ENCODE peak calls at places on chromosome 2, in five cellular contexts. One of them, this sample, is unnamed.
A peak's percentile ranks its signal among the peaks of the same experiment; 100 is the strongest.

GRCh38 chr2:149715005-149715592 is 127.5 kb upstream of the MMADHC start:
- DNase-seq in fibroblast of pulmonary artery: peak; percentile 78
- DNase-seq in bronchial epithelial cell: peak; percentile 44
- DNase-seq in sigmoid colon: no peak
- DNase-seq in GM13977: no peak
- DNase-seq in this sample: peak; percentile 63

GRCh38 chr2:240300261-240300821 is 135.1 kb upstream of the GPC1 start:
- DNase-seq in sigmoid colon: no peak
- DNase-seq in GM13977: no peak
- DNase-seq in bronchial epithelial cell: no peak
- DNase-seq in fibroblast of pulmonary artery: no peak
- DNase-seq in this sample: no peak

GRCh38 chr2:26591619-26592505 is 49.3 kb downstream of the CIB4 start:
- DNase-seq in fibroblast of pulmonary artery: no peak
- DNase-seq in sigmoid colon: peak; percentile 45
- DNase-seq in bronchial epithelial cell: no peak
- DNase-seq in GM13977: no peak
- DNase-seq in this sample: no peak

GRCh38 chr2:20110383-20110782 is 59.0 kb upstream of the LAPTM4A start:
- DNase-seq in GM13977: no peak
- DNase-seq in bronchial epithelial cell: no peak
- DNase-seq in sigmoid colon: no peak
- DNase-seq in fibroblast of pulmonary artery: no peak
- DNase-seq in this sample: no peak

GRCh38 chr2:20198001-20198400 is 26.9 kb downstream of the SDC1 start:
- DNase-seq in sigmoid colon: no peak
- DNase-seq in bronchial epithelial cell: peak; percentile 45
- DNase-seq in fibroblast of pulmonary artery: no peak
- DNase-seq in GM13977: no peak
- DNase-seq in this sample: peak; percentile 15

GRCh38 chr2:164785447-164785846 is 56.2 kb downstream of the COBLL1 start:
- DNase-seq in bronchial epithelial cell: peak; percentile 12
- DNase-seq in sigmoid colon: no peak
- DNase-seq in GM13977: no peak
- DNase-seq in fibroblast of pulmonary artery: peak; percentile 76
- DNase-seq in this sample: no peak

GRCh38 chr2:196821195-196821594 is 12.0 kb upstream of the C2orf66 start:
- DNase-seq in GM13977: no peak
- DNase-seq in bronchial epithelial cell: no peak
- DNase-seq in fibroblast of pulmonary artery: peak; percentile 64
- DNase-seq in sigmoid colon: no peak
- DNase-seq in this sample: peak; percentile 32

GRCh38 chr2:217290467-217290866 is 430.6 kb upstream of the TNP1 start:
- DNase-seq in bronchial epithelial cell: no peak
- DNase-seq in sigmoid colon: no peak
- DNase-seq in GM13977: no peak
- DNase-seq in fibroblast of pulmonary artery: no peak
- DNase-seq in this sample: no peak

GRCh38 chr2:201257941-201258665 is 2.2 kb upstream of the CASP8 start:
- DNase-seq in fibroblast of pulmonary artery: peak; percentile 94
- DNase-seq in bronchial epithelial cell: peak; percentile 90
- DNase-seq in sigmoid colon: peak; percentile 79
- DNase-seq in GM13977: peak; percentile 60
- DNase-seq in this sample: peak; percentile 98

GRCh38 chr2:232926448-232927040 is 56.5 kb downstream of the SNORC start:
- DNase-seq in GM13977: peak; percentile 40
- DNase-seq in fibroblast of pulmonary artery: no peak
- DNase-seq in bronchial epithelial cell: no peak
- DNase-seq in sigmoid colon: no peak
- DNase-seq in this sample: no peak

GRCh38 chr2:190468814-190469569 is 60.8 kb downstream of the MFSD6 start:
- DNase-seq in sigmoid colon: peak; percentile 92
- DNase-seq in bronchial epithelial cell: peak; percentile 92
- DNase-seq in fibroblast of pulmonary artery: peak; percentile 98
- DNase-seq in GM13977: peak; percentile 21
- DNase-seq in this sample: peak; percentile 95

GRCh38 chr2:240812721-240813120 is 7.3 kb downstream of the KIF1A start:
- DNase-seq in fibroblast of pulmonary artery: no peak
- DNase-seq in bronchial epithelial cell: no peak
- DNase-seq in GM13977: no peak
- DNase-seq in sigmoid colon: no peak
- DNase-seq in this sample: no peak

GRCh38 chr2:236576053-236576452 is 6.4 kb downstream of the ACKR3 start:
- DNase-seq in bronchial epithelial cell: peak; percentile 26
- DNase-seq in GM13977: no peak
- DNase-seq in sigmoid colon: peak; percentile 61
- DNase-seq in fibroblast of pulmonary artery: no peak
- DNase-seq in this sample: no peak

GRCh38 chr2:216155954-216156353 is 46.8 kb downstream of the XRCC5 start:
- DNase-seq in fibroblast of pulmonary artery: no peak
- DNase-seq in bronchial epithelial cell: no peak
- DNase-seq in GM13977: no peak
- DNase-seq in sigmoid colon: no peak
- DNase-seq in this sample: no peak

GRCh38 chr2:216149741-216150140 is 40.6 kb downstream of the XRCC5 start:
- DNase-seq in GM13977: no peak
- DNase-seq in sigmoid colon: no peak
- DNase-seq in bronchial epithelial cell: peak; percentile 70
- DNase-seq in fibroblast of pulmonary artery: peak; percentile 49
- DNase-seq in this sample: no peak

GRCh38 chr2:216148983-216149382 is 39.8 kb downstream of the XRCC5 start:
- DNase-seq in fibroblast of pulmonary artery: no peak
- DNase-seq in sigmoid colon: no peak
- DNase-seq in GM13977: no peak
- DNase-seq in bronchial epithelial cell: no peak
- DNase-seq in this sample: no peak

GRCh38 chr2:216147172-216148131 is 38.3 kb downstream of the XRCC5 start:
- DNase-seq in bronchial epithelial cell: peak; percentile 23
- DNase-seq in sigmoid colon: no peak
- DNase-seq in fibroblast of pulmonary artery: no peak
- DNase-seq in GM13977: no peak
- DNase-seq in this sample: no peak

GRCh38 chr2:216151313-216152030 is 42.3 kb downstream of the XRCC5 start:
- DNase-seq in sigmoid colon: no peak
- DNase-seq in GM13977: no peak
- DNase-seq in bronchial epithelial cell: peak; percentile 7
- DNase-seq in fibroblast of pulmonary artery: peak; percentile 36
- DNase-seq in this sample: no peak
- TF ChIP-seq CTCF in sigmoid colon: no peak
- TF ChIP-seq CTCF in GM13977: no peak
- TF ChIP-seq CTCF in bronchial epithelial cell: no peak
- TF ChIP-seq CTCF in fibroblast of pulmonary artery: peak; percentile 20
- TF ChIP-seq CTCF in this sample: no peak

GRCh38 chr2:203238711-203239526 is at the start of gene CYP20A1:
- DNase-seq in sigmoid colon: peak; percentile 98
- DNase-seq in GM13977: peak; percentile 93
- DNase-seq in bronchial epithelial cell: peak; percentile 87
- DNase-seq in fibroblast of pulmonary artery: peak; percentile 97
- DNase-seq in this sample: peak; percentile 90
- TF ChIP-seq CTCF in sigmoid colon: peak; percentile 40
- TF ChIP-seq CTCF in GM13977: peak; percentile 39
- TF ChIP-seq CTCF in bronchial epithelial cell: peak; percentile 47
- TF ChIP-seq CTCF in fibroblast of pulmonary artery: peak; percentile 39
- TF ChIP-seq CTCF in this sample: no peak

DNA sequence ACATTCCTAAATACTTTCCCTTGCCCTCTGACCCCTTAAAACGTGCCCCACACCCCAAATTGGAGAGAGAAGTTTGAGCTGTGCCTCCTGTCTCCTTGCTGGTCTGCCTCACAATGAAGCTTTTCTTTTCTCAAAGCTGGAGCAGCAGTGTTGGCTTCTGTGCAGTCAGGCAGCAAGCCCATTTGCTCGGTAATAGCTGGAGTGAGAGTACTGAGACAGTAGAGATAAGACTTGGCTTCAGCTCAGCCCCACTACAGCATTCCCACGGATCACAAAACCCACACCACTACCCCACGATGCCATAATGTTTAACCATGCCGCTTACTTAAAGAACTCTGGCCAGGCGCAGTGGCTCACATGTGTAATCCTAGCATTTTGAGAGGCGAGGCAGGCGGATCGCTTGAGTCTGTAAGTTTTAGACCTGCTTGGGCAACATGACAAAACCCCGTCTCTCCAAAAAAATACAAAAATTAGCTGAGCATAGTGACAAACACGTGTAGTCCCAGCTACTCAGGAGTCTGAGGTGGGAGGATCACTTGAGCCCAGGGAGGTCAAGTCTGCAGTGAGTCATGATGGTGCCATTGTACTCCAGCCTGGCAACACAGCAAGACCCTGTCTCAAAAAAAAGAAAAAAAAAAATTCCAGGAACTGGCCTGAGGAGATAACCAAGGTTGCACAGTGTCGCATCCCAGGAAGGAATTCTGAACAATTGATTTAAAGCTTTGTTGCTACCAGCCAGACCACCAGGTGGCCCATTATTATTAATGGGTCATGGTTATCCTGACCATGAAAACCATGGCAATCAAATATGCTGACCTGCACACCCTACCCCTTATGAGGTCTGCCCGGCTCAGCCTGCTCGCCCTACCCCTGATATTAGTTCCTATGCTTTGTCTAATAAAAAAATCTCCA is 73.3 kb downstream of the NCAPH start:
- DNase-seq in GM13977: no peak
- DNase-seq in bronchial epithelial cell: no peak
- DNase-seq in sigmoid colon: no peak
- DNase-seq in fibroblast of pulmonary artery: peak; percentile 79
- DNase-seq in this sample: no peak
- TF ChIP-seq CTCF in GM13977: no peak
- TF ChIP-seq CTCF in bronchial epithelial cell: no peak
- TF ChIP-seq CTCF in sigmoid colon: no peak
- TF ChIP-seq CTCF in fibroblast of pulmonary artery: peak; percentile 7
- TF ChIP-seq CTCF in this sample: no peak

GRCh38 chr2:176087330-176088047 is 3.7 kb upstream of the EVX2 start:
- DNase-seq in bronchial epithelial cell: no peak
- DNase-seq in fibroblast of pulmonary artery: no peak
- DNase-seq in sigmoid colon: no peak
- DNase-seq in GM13977: no peak
- DNase-seq in this sample: no peak

GRCh38 chr2:176084629-176085119 is 912 bp upstream of the EVX2 start:
- DNase-seq in sigmoid colon: no peak
- DNase-seq in fibroblast of pulmonary artery: no peak
- DNase-seq in bronchial epithelial cell: no peak
- DNase-seq in GM13977: peak; percentile 21
- DNase-seq in this sample: no peak

GRCh38 chr2:176088048-176088936 is 4.2 kb upstream of the HOXD13 start:
- DNase-seq in GM13977: peak; percentile 71
- DNase-seq in sigmoid colon: no peak
- DNase-seq in bronchial epithelial cell: no peak
- DNase-seq in fibroblast of pulmonary artery: peak; percentile 49
- DNase-seq in this sample: peak; percentile 66

GRCh38 chr2:176085120-176085788 is 1.5 kb upstream of the EVX2 start:
- DNase-seq in sigmoid colon: no peak
- DNase-seq in fibroblast of pulmonary artery: no peak
- DNase-seq in GM13977: peak; percentile 33
- DNase-seq in bronchial epithelial cell: no peak
- DNase-seq in this sample: no peak

GRCh38 chr2:176085861-176086771 is 2.4 kb upstream of the EVX2 start:
- DNase-seq in GM13977: peak; percentile 64
- DNase-seq in fibroblast of pulmonary artery: peak; percentile 37
- DNase-seq in bronchial epithelial cell: no peak
- DNase-seq in sigmoid colon: peak; percentile 82
- DNase-seq in this sample: peak; percentile 50
- TF ChIP-seq CTCF in GM13977: peak; percentile 62
- TF ChIP-seq CTCF in fibroblast of pulmonary artery: peak; percentile 49
- TF ChIP-seq CTCF in bronchial epithelial cell: peak; percentile 61
- TF ChIP-seq CTCF in sigmoid colon: peak; percentile 54
- TF ChIP-seq CTCF in this sample: peak; percentile 55

GRCh38 chr2:15127876-15128275 is 433.3 kb downstream of the NBAS start:
- DNase-seq in GM13977: no peak
- DNase-seq in sigmoid colon: no peak
- DNase-seq in fibroblast of pulmonary artery: no peak
- DNase-seq in bronchial epithelial cell: no peak
- DNase-seq in this sample: no peak

GRCh38 chr2:15136639-15137038 is 424.5 kb downstream of the NBAS start:
- DNase-seq in bronchial epithelial cell: no peak
- DNase-seq in GM13977: no peak
- DNase-seq in fibroblast of pulmonary artery: no peak
- DNase-seq in sigmoid colon: no peak
- DNase-seq in this sample: no peak

GRCh38 chr2:15134957-15135356 is 426.2 kb downstream of the NBAS start:
- DNase-seq in bronchial epithelial cell: no peak
- DNase-seq in GM13977: no peak
- DNase-seq in sigmoid colon: no peak
- DNase-seq in fibroblast of pulmonary artery: no peak
- DNase-seq in this sample: peak; percentile 9

GRCh38 chr2:15128846-15129245 is 432.3 kb downstream of the NBAS start:
- DNase-seq in sigmoid colon: no peak
- DNase-seq in GM13977: no peak
- DNase-seq in bronchial epithelial cell: no peak
- DNase-seq in fibroblast of pulmonary artery: no peak
- DNase-seq in this sample: no peak

GRCh38 chr2:15133461-15133860 is 427.7 kb downstream of the NBAS start:
- DNase-seq in fibroblast of pulmonary artery: no peak
- DNase-seq in sigmoid colon: no peak
- DNase-seq in bronchial epithelial cell: no peak
- DNase-seq in GM13977: no peak
- DNase-seq in this sample: no peak
- TF ChIP-seq CTCF in fibroblast of pulmonary artery: no peak
- TF ChIP-seq CTCF in sigmoid colon: no peak
- TF ChIP-seq CTCF in bronchial epithelial cell: no peak
- TF ChIP-seq CTCF in GM13977: no peak
- TF ChIP-seq CTCF in this sample: no peak